ENCODE peak calls at places on chromosomes 13 and 19, in four cellular contexts. C is neural crest cell, G is fibroblast of lung, B is AG10803. S is an unnamed sample.

GRCh38 chr13:114275309-114275708 is 6.1 kb upstream of the UPF3A start:
- DNase-seq in B (no peak), G (no peak), C (no peak), S (no peak)

GRCh38 chr19:53595510-53595867 is 36.3 kb upstream of the DPRX start:
- DNase-seq in B (no peak), C (no peak), G (no peak), S (no peak)

GRCh38 chr13:28631792-28632191 is 27.1 kb upstream of the POMP start:
- DNase-seq in B (peak; percentile 65), C (no peak), G (no peak), S (no peak)

GRCh38 chr13:42333613-42334328 is 61.8 kb downstream of the AKAP11 start:
- DNase-seq in C (no peak), B (peak; percentile 9), G (peak; percentile 13), S (peak; percentile 45)

GRCh38 chr13:46295531-46296464 is 84.1 kb downstream of the LRRC63 start:
- DNase-seq in B (peak; percentile 99), C (no peak), G (peak; percentile 96), S (peak; percentile 93)

GRCh38 chr13:41562083-41562482 is 104.7 kb downstream of the RGCC start:
- DNase-seq in G (peak; percentile 95), C (no peak), B (peak; percentile 84), S (peak; percentile 23)

GRCh38 chr13:68160466-68160865 is 930.3 kb upstream of the PCDH9 start:
- DNase-seq in C (no peak), B (no peak), G (no peak), S (no peak)

GRCh38 chr19:15479391-15480345 is at the start of gene PGLYRP2:
- DNase-seq in B (no peak), G (no peak), C (no peak), S (peak; percentile 40)

GRCh38 chr13:87172166-87172825 is 498.9 kb upstream of the SLITRK5 start:
- DNase-seq in B (no peak), G (peak; percentile 1), C (no peak), S (no peak)

GRCh38 chr13:34942732-34943674 is 933 bp downstream of the NBEA start:
- DNase-seq in C (peak; percentile 5), B (no peak), G (no peak), S (no peak)

GRCh38 chr13:96279904-96280303 is 190.0 kb downstream of the HS6ST3 start:
- DNase-seq in G (no peak), C (no peak), B (no peak), S (no peak)

GRCh38 chr19:29277107-29277506 is 64.2 kb upstream of the UQCRFS1 start:
- DNase-seq in G (no peak), B (peak; percentile 19), C (no peak), S (no peak)

DNA sequence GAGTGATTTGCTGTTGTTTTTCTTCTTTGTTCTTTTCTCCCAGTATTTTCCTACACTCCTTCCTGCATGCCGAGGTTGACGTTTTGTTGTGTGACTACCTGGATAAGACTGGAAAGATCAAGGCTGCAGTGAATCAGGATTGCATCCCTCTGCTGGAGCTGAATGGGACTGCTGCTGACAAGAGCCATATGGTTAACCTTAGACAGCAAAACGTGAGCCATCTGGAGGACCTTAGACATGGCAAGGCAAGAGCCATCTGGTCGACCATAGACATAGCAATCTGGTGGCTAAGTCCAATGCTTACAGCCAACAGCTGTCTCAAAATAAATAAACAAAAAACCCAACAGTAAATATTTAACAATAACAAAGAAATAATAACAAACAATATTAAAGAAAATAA is 42.6 kb upstream of the ZNF91 start:
- DNase-seq in B (no peak), C (no peak), G (no peak), S (no peak)
- TF ChIP-seq CTCF in B (no peak), C (peak; percentile 16), G (no peak), S (no peak)

DNA sequence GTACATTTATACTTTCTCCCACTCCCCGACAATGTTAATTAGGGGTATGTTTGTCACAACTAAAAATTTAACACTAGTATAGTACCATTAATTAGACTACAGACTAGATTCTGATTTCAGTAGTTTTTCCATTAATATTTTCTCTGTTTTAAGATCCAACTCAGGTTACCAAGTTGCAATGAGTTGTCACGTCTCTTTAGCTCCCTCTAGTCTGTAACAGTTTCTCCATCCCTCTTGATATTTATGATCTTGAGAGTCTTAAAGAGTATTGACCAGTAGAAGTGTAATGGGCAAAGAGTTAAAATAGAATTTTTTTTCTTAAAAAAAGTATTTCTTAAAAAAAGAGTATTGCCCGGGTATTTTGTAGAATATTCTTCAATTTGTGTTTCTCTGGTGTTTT is 598.1 kb downstream of the TBC1D4 start:
- DNase-seq in C (no peak), B (no peak), G (no peak), S (no peak)
- TF ChIP-seq CTCF in C (no peak), B (no peak), G (no peak), S (no peak)

GRCh38 chr19:1534972-1535371 is 11.1 kb downstream of the PLK5 start:
- DNase-seq in G (no peak), B (no peak), C (no peak), S (no peak)
- TF ChIP-seq CTCF in G (no peak), B (no peak), C (no peak), S (no peak)

DNA sequence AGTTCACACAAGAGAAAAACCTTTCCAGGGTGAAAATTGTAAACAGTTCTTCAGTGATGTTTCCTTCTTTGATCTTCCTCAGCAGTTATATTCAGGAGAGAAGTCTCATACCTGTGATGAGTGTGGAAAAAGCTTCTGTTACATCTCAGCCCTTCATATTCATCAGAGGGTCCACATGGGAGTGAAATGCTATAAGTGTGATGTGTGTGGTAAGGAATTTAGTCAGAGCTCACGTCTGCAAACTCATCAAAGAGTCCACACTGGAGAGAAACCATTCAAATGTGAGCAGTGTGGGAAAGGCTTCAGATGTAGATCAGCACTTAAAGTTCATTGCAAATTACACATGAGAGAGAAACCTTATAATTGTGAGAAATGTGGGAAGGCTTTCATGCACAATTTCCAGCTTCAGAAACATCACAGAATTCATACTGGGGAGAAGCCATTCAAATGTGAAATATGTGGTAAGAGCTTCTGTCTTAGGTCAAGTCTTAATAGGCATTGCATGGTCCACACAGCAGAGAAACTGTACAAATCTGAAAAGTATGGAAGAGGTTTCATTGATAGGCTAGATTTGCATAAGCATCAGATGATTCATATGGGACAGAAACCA is 6.9 kb downstream of the ZNF222 start:
- DNase-seq in B (no peak), C (no peak), G (no peak), S (no peak)
- TF ChIP-seq CTCF in B (no peak), C (no peak), G (no peak), S (no peak)

S was measured in MCF 10A.